ENCODE peak calls at places on chromosomes 11 and 22, in six cellular contexts. E is right atrium auricular region, G is chondrocyte, R is body of pancreas, D is Peyer's patch, S is AG04449. Q is an unnamed sample.

GRCh38 chr22:42074153-42074750 is at the start of gene PHETA2:
- DNase-seq in D (peak), S (no peak), R (peak), E (no peak), G (no peak), Q (no peak)

GRCh38 chr11:121249039-121249663 is 43.4 kb upstream of the SC5D start:
- DNase-seq in S (no peak), E (no peak), G (no peak), R (no peak), D (no peak), Q (peak)

GRCh38 chr11:68683086-68683951 is 1.0 kb upstream of the GAL start:
- DNase-seq in R (no peak), E (no peak), D (no peak), G (no peak), S (no peak), Q (no peak)

GRCh38 chr11:66880484-66881211 is 23.8 kb downstream of the LRFN4 start:
- DNase-seq in G (no peak), E (no peak), R (peak), S (no peak), D (peak), Q (no peak)

GRCh38 chr11:85923455-85923854 is 68.3 kb downstream of the CCDC83 start:
- DNase-seq in D (no peak), E (no peak), G (no peak), S (no peak), R (no peak), Q (no peak)

GRCh38 chr22:37089451-37089850 is 20.1 kb downstream of the TMPRSS6 start:
- DNase-seq in E (no peak), D (no peak), S (no peak), R (no peak), G (no peak), Q (no peak)

GRCh38 chr22:30497466-30498150 is 7.9 kb downstream of the SEC14L4 start:
- DNase-seq in S (no peak), D (no peak), E (no peak), R (no peak), G (no peak), Q (no peak)

GRCh38 chr11:70040869-70041501 is 37.1 kb upstream of the ANO1 start:
- DNase-seq in D (no peak), E (no peak), G (no peak), R (no peak), S (no peak), Q (no peak)

GRCh38 chr22:17858033-17858432 is 83.8 kb upstream of the BID start:
- DNase-seq in E (no peak), D (peak), G (no peak), S (no peak), R (no peak), Q (no peak)

GRCh38 chr11:1034456-1035295 is 1.8 kb downstream of the MUC6 start:
- DNase-seq in R (peak), G (no peak), E (no peak), D (no peak), S (no peak), Q (no peak)

GRCh38 chr11:60130496-60130895 is 42.0 kb downstream of the MS4A2 start:
- DNase-seq in G (no peak), R (peak), D (no peak), E (no peak), S (no peak), Q (no peak)

GRCh38 chr11:117978982-117979381 is 7.2 kb upstream of the IL10RA start:
- DNase-seq in E (peak), S (no peak), D (no peak), R (no peak), G (no peak), Q (no peak)

GRCh38 chr11:67367014-67367835 is 6.2 kb downstream of the CLCF1 start:
- DNase-seq in G (no peak), D (no peak), S (no peak), R (no peak), E (no peak), Q (no peak)

GRCh38 chr11:57131080-57131790 is 50.5 kb upstream of the LRRC55 start:
- DNase-seq in E (no peak), G (no peak), R (peak), D (no peak), S (no peak), Q (no peak)

GRCh38 chr11:118845369-118845768 is 38.3 kb upstream of the CXCR5 start:
- DNase-seq in S (no peak), G (no peak), E (no peak), D (no peak), R (no peak), Q (no peak)

GRCh38 chr11:63641727-63642126 is 27.5 kb upstream of the PLAAT3 start:
- DNase-seq in G (no peak), S (no peak), E (no peak), R (no peak), D (no peak), Q (peak)
- TF ChIP-seq CTCF in G (peak), S (no peak), E (no peak), R (no peak), D (no peak), Q (no peak)

GRCh38 chr11:34105079-34105956 is at the start of gene NAT10:
- DNase-seq in S (peak), R (peak), G (peak), E (peak), D (peak), Q (peak)
- TF ChIP-seq CTCF in S (no peak), R (peak), G (peak), E (no peak), D (no peak), Q (no peak)

DNA sequence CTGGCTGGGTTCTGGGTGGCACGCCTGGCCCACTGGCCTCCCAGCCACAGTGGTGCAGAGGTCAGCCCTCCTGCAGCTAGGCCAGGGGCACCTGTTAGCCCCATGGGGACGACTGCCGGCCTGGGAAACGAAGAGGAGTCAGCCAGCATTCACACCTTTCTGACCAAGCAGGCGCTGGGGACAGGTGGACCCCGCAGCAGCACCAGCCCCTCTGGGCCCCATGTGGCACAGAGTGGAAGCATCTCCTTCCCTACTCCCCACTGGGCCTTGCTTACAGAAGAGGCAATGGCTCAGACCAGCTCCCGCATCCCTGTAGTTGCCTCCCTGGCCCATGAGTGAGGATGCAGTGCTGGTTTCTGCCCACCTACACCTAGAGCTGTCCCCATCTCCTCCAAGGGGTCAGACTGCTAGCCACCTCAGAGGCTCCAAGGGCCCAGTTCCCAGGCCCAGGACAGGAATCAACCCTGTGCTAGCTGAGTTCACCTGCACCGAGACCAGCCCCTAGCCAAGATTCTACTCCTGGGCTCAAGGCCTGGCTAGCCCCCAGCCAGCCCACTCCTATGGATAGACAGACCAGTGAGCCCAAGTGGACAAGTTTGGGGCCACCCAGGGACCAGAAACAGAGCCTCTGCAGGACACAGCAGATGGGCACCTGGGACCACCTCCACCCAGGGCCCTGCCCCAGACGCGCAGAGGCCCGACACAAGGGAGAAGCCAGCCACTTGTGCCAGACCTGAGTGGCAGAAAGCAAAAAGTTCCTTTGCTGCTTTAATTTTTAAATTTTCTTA is 27.7 kb upstream of the TXNRD2 start:
- DNase-seq in S (no peak), E (no peak), D (no peak), G (no peak), R (no peak), Q (no peak)
- TF ChIP-seq CTCF in S (no peak), E (no peak), D (no peak), G (no peak), R (no peak), Q (no peak)

GRCh38 chr22:38842512-38843200 is 1.2 kb downstream of the NPTXR start:
- DNase-seq in D (no peak), G (no peak), S (no peak), R (no peak), E (no peak), Q (no peak)

GRCh38 chr22:38841635-38842034 is 2.2 kb downstream of the NPTXR start:
- DNase-seq in D (no peak), G (no peak), E (no peak), S (no peak), R (no peak), Q (no peak)

GRCh38 chr22:38844661-38845367 is 986 bp upstream of the NPTXR start:
- DNase-seq in E (no peak), D (no peak), R (no peak), S (no peak), G (no peak), Q (no peak)

GRCh38 chr22:38843716-38844660 is at the start of gene NPTXR:
- DNase-seq in S (no peak), E (no peak), R (peak), G (no peak), D (no peak), Q (no peak)

GRCh38 chr22:38843201-38843715 is 570 bp downstream of the NPTXR start:
- DNase-seq in E (no peak), R (peak), S (no peak), G (no peak), D (no peak), Q (no peak)
- TF ChIP-seq CTCF in E (peak), R (no peak), S (peak), G (peak), D (peak), Q (peak)

DNA sequence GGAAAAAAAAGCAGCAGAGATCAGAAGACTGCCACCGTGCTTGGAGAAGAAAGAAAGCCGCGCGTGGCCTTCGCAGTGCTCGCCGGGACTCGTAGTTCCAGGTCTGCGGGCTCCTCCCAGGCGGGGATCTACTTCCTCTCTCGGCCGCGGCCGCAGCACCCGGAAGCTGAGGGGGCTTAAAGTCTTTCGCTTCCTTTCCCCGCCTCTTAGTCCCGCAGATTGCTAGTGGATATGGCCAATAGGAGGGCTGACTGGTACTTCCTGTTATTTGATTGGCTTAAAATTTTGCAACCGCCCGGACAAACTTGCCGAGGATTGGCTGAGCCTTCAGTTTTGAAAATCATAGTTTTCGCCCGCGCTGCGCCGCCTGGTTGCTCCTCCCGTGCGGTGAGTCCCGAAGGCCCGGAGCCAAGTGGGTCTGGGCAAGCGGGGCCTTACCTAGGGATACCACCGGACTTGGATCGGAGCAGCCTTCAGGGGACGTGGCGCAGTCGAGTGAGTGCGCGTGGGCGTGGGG is at the start of gene INCENP:
- DNase-seq in S (peak), D (peak), G (peak), R (peak), E (peak), Q (peak)
- TF ChIP-seq CTCF in S (no peak), D (no peak), G (no peak), R (no peak), E (no peak), Q (no peak)